ENCODE peak calls at places on chromosome 1, in four cellular contexts. D, S, R and G are unnamed samples.

GRCh38 chr1:117169871-117170596 is 40.7 kb downstream of the VTCN1 start:
- DNase-seq in D (no peak), S (no peak), R (no peak), G (no peak)

GRCh38 chr1:211371406-211372105 is 44.9 kb downstream of the TRAF5 start:
- DNase-seq in D (no peak), S (no peak), R (no peak), G (no peak)

GRCh38 chr1:43796111-43796581 is 88.8 kb downstream of the ST3GAL3 start:
- DNase-seq in D (no peak), S (no peak), R (no peak), G (peak; percentile 24)

GRCh38 chr1:110582378-110582777 is 23.8 kb downstream of the KCNA2 start:
- DNase-seq in D (peak; percentile 40), S (no peak), R (no peak), G (no peak)

GRCh38 chr1:53069663-53070327 is 7.8 kb downstream of the PODN start:
- DNase-seq in D (no peak), S (peak; percentile 19), R (no peak), G (no peak)

GRCh38 chr1:107926436-107927080 is 38.4 kb downstream of the VAV3 start:
- DNase-seq in D (no peak), S (no peak), R (no peak), G (no peak)

GRCh38 chr1:231691618-231692259 is 65.1 kb downstream of the DISC1 start:
- DNase-seq in D (no peak), S (no peak), R (no peak), G (no peak)

GRCh38 chr1:36950588-36950987 is 83.7 kb downstream of the GRIK3 start:
- DNase-seq in D (no peak), S (no peak), R (no peak), G (no peak)